ENCODE peak calls at places on chromosome 18, in seven cellular contexts. V is H54, E is ovary, O is Peyer's patch, D is vagina, I is A549, P is K562. R is an unnamed sample.

GRCh38 chr18:7677001-7677400 is 109.9 kb downstream of the PTPRM start:
- DNase-seq in V (no peak), E (no peak), O (no peak), D (no peak), I (no peak), P (no peak), R (no peak)

GRCh38 chr18:28574175-28574574 is 397.2 kb upstream of the CDH2 start:
- DNase-seq in V (no peak), E (no peak), O (no peak), D (no peak), I (no peak), P (no peak), R (no peak)

GRCh38 chr18:6718255-6718654 is 11.3 kb upstream of the ARHGAP28 start:
- DNase-seq in V (no peak), E (no peak), O (no peak), D (no peak), I (no peak), P (no peak), R (no peak)

GRCh38 chr18:32072321-32072720 is 19.4 kb upstream of the RNF138 start:
- DNase-seq in V (no peak), E (no peak), O (no peak), D (no peak), I (peak), P (peak), R (peak)

GRCh38 chr18:74497778-74498177 is 1.6 kb downstream of the CNDP2 start:
- DNase-seq in V (no peak), E (no peak), O (no peak), D (no peak), I (no peak), P (no peak), R (no peak)

GRCh38 chr18:55275042-55275897 is 312.7 kb downstream of the TCF4 start:
- DNase-seq in V (peak), E (no peak), O (no peak), D (no peak), I (no peak), P (peak), R (peak)

GRCh38 chr18:13369756-13370510 is 151.4 kb downstream of the LDLRAD4 start:
- DNase-seq in V (no peak), E (no peak), O (peak), D (no peak), I (peak), P (no peak), R (no peak)

GRCh38 chr18:55251186-55251995 is 292.1 kb upstream of the CCDC68 start:
- DNase-seq in V (no peak), E (no peak), O (no peak), D (no peak), I (no peak), P (no peak), R (no peak)

GRCh38 chr18:52070295-52070756 is 269.7 kb upstream of the DCC start:
- DNase-seq in V (no peak), E (no peak), O (no peak), D (no peak), I (no peak), P (no peak), R (no peak)

GRCh38 chr18:30455741-30456140 is 586.8 kb downstream of the DSC3 start:
- DNase-seq in V (no peak), E (no peak), O (no peak), D (no peak), I (no peak), P (no peak), R (no peak)

GRCh38 chr18:63788447-63789096 is 13.4 kb downstream of the SERPINB7 start:
- DNase-seq in V (no peak), E (no peak), O (no peak), D (no peak), I (peak), P (no peak), R (no peak)

GRCh38 chr18:77705301-77705700 is 455.7 kb downstream of the GALR1 start:
- DNase-seq in V (no peak), E (no peak), O (no peak), D (no peak), I (no peak), P (no peak), R (no peak)
- TF ChIP-seq POLR2A in V (no peak), E (no peak), O (no peak), D (no peak), I (no peak), P (no peak), R (no peak)

GRCh38 chr18:48544661-48545415 is 6.0 kb downstream of the CTIF start:
- DNase-seq in V (no peak), E (no peak), O (no peak), D (no peak), I (no peak), P (no peak), R (no peak)

GRCh38 chr18:48544116-48544515 is 5.3 kb downstream of the CTIF start:
- DNase-seq in V (no peak), E (no peak), O (no peak), D (no peak), I (no peak), P (no peak), R (no peak)

GRCh38 chr18:48546411-48546810 is 7.6 kb downstream of the CTIF start:
- DNase-seq in V (no peak), E (no peak), O (no peak), D (no peak), I (no peak), P (no peak), R (no peak)

GRCh38 chr18:48547456-48548403 is 8.9 kb downstream of the CTIF start:
- DNase-seq in V (peak), E (no peak), O (no peak), D (no peak), I (no peak), P (peak), R (no peak)

DNA sequence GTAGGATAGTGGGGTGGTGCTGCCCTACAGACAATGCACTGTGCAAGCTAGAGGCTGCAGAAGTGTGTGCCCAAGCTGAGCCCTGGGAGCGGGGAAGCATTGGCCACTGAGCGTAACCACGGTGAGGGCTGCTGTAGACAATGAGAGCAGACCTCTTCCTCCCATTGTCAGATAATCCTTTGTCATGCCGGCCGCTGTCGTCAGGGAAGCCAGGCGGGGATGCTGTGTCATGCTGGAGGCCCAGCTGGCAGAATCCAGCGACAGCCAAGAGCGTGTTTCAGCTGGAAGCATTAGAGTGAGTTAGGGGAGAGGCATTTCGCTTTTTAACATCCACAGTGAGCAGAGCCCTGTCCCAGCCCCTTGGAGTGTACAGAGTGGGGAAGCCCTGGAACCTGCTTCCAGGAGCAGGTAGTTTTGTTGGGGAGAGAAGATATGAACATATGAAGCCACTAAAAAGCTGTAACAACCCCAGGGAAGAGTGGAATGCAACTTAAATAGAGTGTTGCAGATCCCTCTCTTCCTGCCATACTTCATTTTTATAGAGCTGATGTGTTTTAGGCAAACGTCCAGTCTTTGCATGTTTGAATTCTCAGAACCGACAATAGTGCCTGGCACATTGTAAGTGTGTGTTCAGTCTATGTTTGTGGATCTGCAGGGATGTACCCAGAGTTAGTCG is 7.0 kb downstream of the CTIF start:
- DNase-seq in V (no peak), E (peak), O (no peak), D (no peak), I (no peak), P (peak), R (peak)
- TF ChIP-seq POLR2A in V (no peak), E (no peak), O (no peak), D (no peak), I (no peak), P (no peak), R (no peak)

GRCh38 chr18:36828630-36829361 is at the start of the genes KIAA1328 and TPGS2:
- DNase-seq in V (peak), E (peak), O (peak), D (no peak), I (peak), P (peak), R (peak)
- TF ChIP-seq POLR2A in V (peak), E (peak), O (peak), D (no peak), I (peak), P (peak), R (peak)

GRCh38 chr18:3653859-3654441 is 204.0 kb downstream of the TGIF1 start:
- DNase-seq in V (no peak), E (no peak), O (no peak), D (no peak), I (no peak), P (peak), R (peak)
- TF ChIP-seq POLR2A in V (no peak), E (no peak), O (no peak), D (no peak), I (no peak), P (no peak), R (peak)

DNA sequence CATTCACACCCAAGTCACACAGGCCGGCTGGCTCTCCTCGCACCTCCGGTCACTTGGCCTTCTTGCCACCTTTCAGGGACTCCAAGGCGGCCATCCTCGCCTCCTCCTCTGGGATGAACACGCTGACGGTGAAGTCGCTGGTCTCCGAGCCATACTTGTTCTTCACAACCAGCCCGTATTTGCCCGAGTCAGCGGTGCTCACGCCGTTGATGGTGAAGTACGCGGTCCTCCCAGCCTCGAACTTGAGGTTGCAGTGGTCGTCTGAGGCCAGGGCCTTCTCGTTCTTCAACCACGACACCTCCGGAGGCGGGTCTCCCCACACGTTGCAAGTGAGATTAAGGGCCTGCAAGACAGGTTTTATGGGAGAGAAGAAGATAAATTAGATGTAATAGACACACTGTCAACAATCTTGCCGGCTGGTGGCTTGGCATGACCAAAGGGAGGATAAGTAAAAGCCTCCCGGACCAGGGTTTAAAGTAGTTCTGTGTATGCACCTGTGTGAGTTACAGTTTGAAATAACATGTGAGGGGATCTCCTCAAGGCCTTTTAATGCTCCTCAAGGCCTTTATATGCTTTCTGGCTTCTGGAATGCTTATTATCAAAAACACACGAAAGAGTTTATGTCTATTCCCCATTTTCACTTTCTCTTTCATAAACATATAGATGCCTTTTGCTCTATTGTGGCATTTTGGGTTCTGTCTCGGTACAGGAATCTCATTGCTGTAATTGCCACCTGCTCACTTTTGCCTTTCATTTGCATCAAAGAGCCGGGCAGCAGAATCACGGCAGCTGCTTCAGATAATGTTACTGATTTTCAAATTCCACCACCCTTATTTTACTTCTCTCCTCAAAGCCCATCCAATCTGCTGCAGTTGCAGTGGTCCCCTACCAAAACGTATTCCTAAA is 54.5 kb upstream of the LPIN2 start:
- DNase-seq in V (no peak), E (no peak), O (no peak), D (no peak), I (no peak), P (no peak), R (no peak)
- TF ChIP-seq POLR2A in V (no peak), E (no peak), O (no peak), D (no peak), I (no peak), P (no peak), R (no peak)

GRCh38 chr18:50170004-50170403 is 24.9 kb downstream of the MYO5B start:
- DNase-seq in V (no peak), E (no peak), O (no peak), D (no peak), I (no peak), P (no peak), R (no peak)
- TF ChIP-seq POLR2A in V (no peak), E (no peak), O (no peak), D (no peak), I (no peak), P (no peak), R (no peak)

GRCh38 chr18:78678318-78678695 is 301.3 kb upstream of the SALL3 start:
- DNase-seq in V (no peak), E (no peak), O (no peak), D (no peak), I (no peak), P (no peak), R (no peak)
- TF ChIP-seq POLR2A in V (no peak), E (no peak), O (no peak), D (no peak), I (no peak), P (no peak), R (no peak)